ENCODE peak calls at places on chromosomes 6 and 20, in five cellular contexts. K is colonic mucosa, F is neuronal stem cell, X is fibroblast of lung, M is adipocyte. E is an unnamed sample.
A peak's percentile ranks its signal among the peaks of the same experiment; 100 is the strongest.

GRCh38 chr6:91082311-91082803 is 495.5 kb upstream of the MAP3K7 start:
- DNase-seq in K (no peak), M (no peak), X (peak; percentile 76), F (no peak), E (peak; percentile 74)

GRCh38 chr6:136344420-136344819 is 54.8 kb upstream of the BCLAF1 start:
- DNase-seq in K (no peak), X (peak; percentile 92), F (no peak), M (peak; percentile 76), E (no peak)

GRCh38 chr20:50348118-50348517 is 157.5 kb downstream of the CEBPB start:
- DNase-seq in K (no peak), F (no peak), M (no peak), X (no peak), E (peak; percentile 43)

GRCh38 chr6:46054531-46054930 is 38.9 kb upstream of the CLIC5 start:
- DNase-seq in F (no peak), X (no peak), M (no peak), K (peak; percentile 59), E (no peak)

GRCh38 chr20:38894091-38894847 is 31.9 kb upstream of the FAM83D start:
- DNase-seq in F (no peak), K (no peak), M (no peak), X (no peak), E (no peak)

GRCh38 chr6:6766230-6766905 is 177.8 kb downstream of the LY86 start:
- DNase-seq in X (no peak), F (no peak), K (no peak), M (no peak), E (no peak)

GRCh38 chr20:40741507-40742106 is 52.6 kb upstream of the MAFB start:
- DNase-seq in X (peak; percentile 55), F (peak; percentile 9), M (peak; percentile 43), K (peak; percentile 52), E (peak; percentile 90)

GRCh38 chr6:20655317-20655716 is 121.1 kb downstream of the CDKAL1 start:
- DNase-seq in K (no peak), X (no peak), F (no peak), M (no peak), E (no peak)

DNA sequence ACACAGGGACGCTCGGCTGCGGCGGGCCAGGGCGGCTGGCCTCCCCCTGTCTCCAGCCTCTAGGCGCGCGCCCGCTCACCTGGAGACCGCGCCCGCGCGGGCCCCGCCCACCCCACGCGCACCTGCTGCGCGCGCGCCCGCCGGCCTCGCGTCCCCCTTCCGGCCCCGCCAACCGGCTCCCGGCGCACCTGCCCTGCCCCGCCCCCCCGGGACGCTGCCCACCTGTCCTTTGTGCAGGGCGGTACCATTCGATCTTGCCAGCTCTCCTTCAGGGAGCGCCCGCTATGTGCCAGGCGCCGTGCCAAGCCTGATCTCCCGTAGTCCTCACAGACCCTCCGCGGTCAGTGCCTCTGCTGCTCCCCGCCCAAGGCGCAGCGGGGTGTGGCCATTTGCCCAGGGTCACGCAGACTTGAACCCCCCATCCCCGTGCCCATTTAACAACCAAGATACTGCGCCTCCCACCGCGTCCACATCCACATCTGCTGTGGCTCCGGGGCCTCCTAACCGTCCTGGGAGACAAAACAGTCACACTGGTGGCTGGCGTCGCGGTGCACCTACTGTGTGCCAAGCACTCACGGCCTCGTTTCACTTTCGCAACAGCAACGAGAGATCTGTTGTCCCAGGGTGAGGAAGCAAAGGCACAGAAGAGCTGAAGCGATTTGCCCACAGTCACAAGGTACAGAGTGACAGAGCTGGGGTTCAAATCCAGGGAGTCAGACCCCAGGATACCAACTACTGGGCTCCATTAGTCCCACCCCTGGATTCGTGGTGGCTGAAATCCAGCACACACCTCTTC is 48.1 kb downstream of the NOL4L start:
- DNase-seq in F (no peak), M (no peak), X (no peak), K (peak; percentile 87), E (no peak)
- H3K9ac ChIP-seq in F (peak overlapping the region; percentile 45), M (no peak overlapping the region), X (no peak overlapping the region), K (peak overlapping the region; percentile 71), E (no peak overlapping the region)

GRCh38 chr6:35491558-35492541 is 5.0 kb downstream of the TEAD3 start:
- DNase-seq in M (peak; percentile 24), X (peak; percentile 58), F (no peak), K (no peak), E (peak; percentile 75)
- H3K4me3 ChIP-seq in M (no peak overlapping the region), X (no peak overlapping the region), F (no peak overlapping the region), K (no peak overlapping the region), E (no peak overlapping the region)

GRCh38 chr20:4794846-4795245 is 73.1 kb downstream of the PRND start:
- DNase-seq in F (no peak), X (peak; percentile 32), M (peak; percentile 35), K (no peak), E (no peak)

GRCh38 chr20:4798010-4798409 is 76.3 kb downstream of the PRND start:
- DNase-seq in X (no peak), M (no peak), K (no peak), F (no peak), E (no peak)

GRCh38 chr20:4797275-4797674 is 75.6 kb downstream of the PRND start:
- DNase-seq in F (no peak), K (no peak), X (no peak), M (no peak), E (no peak)

GRCh38 chr20:4793183-4793582 is 71.5 kb downstream of the PRND start:
- DNase-seq in F (no peak), K (no peak), X (no peak), M (no peak), E (no peak)

DNA sequence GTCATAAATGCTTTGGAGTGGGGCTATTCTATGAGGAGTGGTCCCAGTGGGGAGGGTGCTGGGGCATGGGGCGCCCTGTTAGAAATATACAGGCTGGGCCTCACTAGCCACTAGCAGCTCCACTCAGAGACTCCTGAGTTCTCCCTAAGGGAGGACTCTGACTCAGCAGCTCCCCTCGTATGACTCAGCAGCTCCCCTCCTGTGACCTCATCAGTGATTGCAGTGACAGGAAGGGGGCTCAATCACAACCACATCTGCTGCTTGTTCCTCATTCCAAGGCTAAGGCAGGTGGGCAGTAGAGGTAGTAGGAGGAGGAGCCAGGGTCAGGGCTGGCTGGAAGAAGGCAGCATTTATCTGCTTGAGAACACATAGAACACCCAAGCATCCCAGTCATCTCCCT is 73.7 kb downstream of the PRND start:
- DNase-seq in X (peak; percentile 63), M (peak; percentile 70), F (no peak), K (no peak), E (peak; percentile 78)
- H3K9ac ChIP-seq in X (no peak overlapping the region), M (peak overlapping the region; percentile 49), F (peak overlapping the region; percentile 10), K (no peak overlapping the region), E (no peak overlapping the region)

DNA sequence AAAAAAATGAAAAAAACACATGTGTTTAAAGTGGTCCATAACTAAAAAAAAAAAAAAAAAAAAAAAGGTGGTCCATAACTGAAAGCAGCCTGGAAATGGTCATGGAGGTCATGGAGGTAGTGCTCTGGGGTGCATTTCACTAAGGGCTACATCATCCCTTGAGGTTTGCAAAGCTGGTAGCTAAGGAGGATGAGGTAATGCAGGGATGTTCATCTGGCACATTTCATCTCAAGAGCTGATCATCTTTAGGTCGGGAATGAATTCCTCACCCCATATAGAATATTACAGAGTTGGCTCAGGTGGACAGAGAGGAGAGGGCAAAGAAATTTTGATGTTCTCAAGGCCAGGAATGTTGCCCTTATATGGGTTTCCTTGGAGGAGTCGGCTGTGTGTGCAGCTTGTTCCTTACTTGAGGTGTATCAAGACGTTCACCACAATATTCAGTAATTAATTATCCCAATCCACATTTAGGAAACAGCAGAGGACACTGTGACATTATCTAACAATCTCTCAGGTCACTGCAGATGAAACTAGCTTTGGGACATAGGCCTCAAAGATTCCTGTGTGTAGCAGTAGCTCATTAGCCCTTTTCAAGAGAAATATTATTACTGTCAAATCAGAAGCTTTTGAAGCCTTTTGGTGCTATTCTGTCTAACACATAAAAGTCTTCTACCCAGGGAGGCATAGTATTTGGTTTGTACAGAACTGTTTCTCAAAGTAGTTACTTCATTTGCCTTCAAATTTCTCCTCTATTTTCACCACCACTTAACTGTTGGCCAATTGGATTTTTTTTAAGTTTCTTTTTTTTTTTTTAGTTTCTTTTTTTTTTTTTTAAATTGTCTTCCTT is 46.8 kb downstream of the CYP24A1 start:
- DNase-seq in F (no peak), K (no peak), X (no peak), M (no peak), E (no peak)
- H3K4me3 ChIP-seq in F (no peak overlapping the region), K (no peak overlapping the region), X (no peak overlapping the region), M (no peak overlapping the region), E (no peak overlapping the region)

DNA sequence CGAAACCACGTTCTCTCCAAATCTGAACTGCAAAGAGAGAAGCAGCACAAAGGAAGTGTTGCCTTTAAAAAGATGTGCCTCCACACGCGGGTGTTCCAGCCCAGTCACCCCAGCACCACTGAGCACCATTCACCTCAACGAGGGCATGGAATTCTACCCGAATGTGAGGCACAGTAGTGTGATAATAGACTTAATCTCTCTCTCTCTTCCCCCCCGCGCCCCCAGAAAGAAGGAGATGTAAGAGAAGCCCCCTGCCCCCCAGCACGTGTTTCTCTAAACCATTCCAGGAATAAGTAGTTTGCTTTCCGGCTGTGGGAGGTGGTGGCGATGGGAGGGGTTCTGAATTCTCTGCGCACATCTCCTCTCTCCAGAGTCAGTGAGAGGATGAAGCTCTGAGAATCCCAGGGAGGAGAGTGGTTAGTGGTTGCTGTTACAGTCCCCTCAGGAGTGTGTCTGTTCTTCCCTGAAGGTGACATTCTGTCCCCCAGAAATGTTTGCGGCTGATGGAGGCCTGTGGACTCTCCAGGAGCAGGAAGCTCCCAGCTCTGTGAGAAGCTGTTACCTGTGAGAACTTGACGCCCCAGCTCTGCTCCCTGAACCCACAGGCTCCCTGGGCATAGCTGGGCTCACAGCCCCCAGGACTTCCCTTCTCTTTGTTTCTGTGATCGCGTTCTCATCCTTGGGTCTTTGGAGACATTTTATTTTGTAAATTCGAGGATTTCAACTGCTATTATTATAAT is 23.5 kb upstream of the IRF4 start:
- DNase-seq in F (no peak), K (no peak), M (no peak), X (no peak), E (no peak)
- H3K9ac ChIP-seq in F (no peak overlapping the region), K (no peak overlapping the region), M (no peak overlapping the region), X (no peak overlapping the region), E (no peak overlapping the region)

DNA sequence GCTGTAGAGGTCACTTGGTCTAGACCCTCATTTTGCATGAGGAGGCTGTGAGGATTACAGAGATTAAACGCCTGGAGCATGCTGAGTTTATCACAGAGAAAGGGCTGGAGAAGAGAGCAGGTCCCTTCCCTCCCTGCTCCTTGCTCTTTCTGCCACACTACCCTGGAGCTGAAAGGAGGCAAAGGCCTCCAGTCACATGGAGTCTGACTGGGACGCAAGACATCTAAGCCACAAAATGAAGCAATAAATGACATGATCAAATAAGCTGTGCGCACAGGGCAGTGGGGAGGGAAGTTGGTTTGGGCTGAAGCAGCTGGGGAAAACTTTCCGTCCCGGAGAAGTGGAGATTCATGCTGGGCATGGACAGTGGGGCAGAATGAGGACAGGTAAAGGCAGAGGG is 33.3 kb downstream of the ATXN1 start:
- DNase-seq in F (no peak), X (no peak), M (no peak), K (no peak), E (peak; percentile 63)
- H3K4me3 ChIP-seq in F (no peak overlapping the region), X (no peak overlapping the region), M (no peak overlapping the region), K (no peak overlapping the region), E (no peak overlapping the region)

GRCh38 chr6:132364675-132365074 is 36.6 kb downstream of the MOXD1 start:
- DNase-seq in F (no peak), M (no peak), K (no peak), X (peak; percentile 14), E (no peak)

GRCh38 chr6:132364249-132364648 is 37.0 kb downstream of the MOXD1 start:
- DNase-seq in K (no peak), X (no peak), F (no peak), M (no peak), E (no peak)

GRCh38 chr6:132365319-132365907 is 35.9 kb downstream of the MOXD1 start:
- DNase-seq in X (no peak), F (peak; percentile 51), K (no peak), M (no peak), E (peak; percentile 51)

GRCh38 chr6:132369526-132369925 is 31.7 kb downstream of the MOXD1 start:
- DNase-seq in K (no peak), M (peak; percentile 50), X (peak; percentile 46), F (no peak), E (no peak)

GRCh38 chr6:132368916-132369481 is 32.3 kb downstream of the MOXD1 start:
- DNase-seq in F (no peak), M (no peak), K (no peak), X (no peak), E (no peak)
- H3K9ac ChIP-seq in F (no peak overlapping the region), M (peak overlapping the region; percentile 69), K (no peak overlapping the region), X (no peak overlapping the region), E (no peak overlapping the region)